ENCODE peak calls at places on chromosomes 13 and 19, in four cellular contexts. A is G401, I is Calu3, F is HAP-1. O is an unnamed sample.

GRCh38 chr19:38979867-38980266 is 4.3 kb upstream of the FBXO17 start:
- DNase-seq in I (no peak), F (no peak), A (no peak), O (no peak)

GRCh38 chr13:43544011-43544410 is 242.8 kb downstream of the ENOX1 start:
- DNase-seq in F (no peak), A (no peak), I (peak; percentile 5), O (no peak)

GRCh38 chr13:107461751-107462150 is 753.6 kb downstream of the LIG4 start:
- DNase-seq in I (no peak), A (peak; percentile 35), F (no peak), O (no peak)

GRCh38 chr19:39032164-39032918 is at the start of gene FBXO27:
- DNase-seq in I (peak; percentile 56), F (peak; percentile 27), A (peak; percentile 89), O (peak; percentile 40)

GRCh38 chr13:49836516-49836915 is 44.0 kb upstream of the KPNA3 start:
- DNase-seq in I (no peak), A (no peak), F (no peak), O (no peak)

GRCh38 chr19:5131866-5132561 is 163.1 kb downstream of the KDM4B start:
- DNase-seq in A (no peak), F (no peak), I (peak; percentile 17), O (peak; percentile 68)

GRCh38 chr13:36395280-36395679 is 37.0 kb upstream of the CCNA1 start:
- DNase-seq in A (peak; percentile 2), I (no peak), F (no peak), O (no peak)

GRCh38 chr19:58476498-58477015 is 405 bp downstream of the ZNF446 start:
- DNase-seq in F (no peak), A (peak; percentile 17), I (no peak), O (no peak)

GRCh38 chr19:15304140-15304705 is 28.1 kb downstream of the BRD4 start:
- DNase-seq in A (no peak), I (no peak), F (no peak), O (no peak)

O was measured in testis.